ENCODE peak calls at places on chromosomes 2 and 18, in five cellular contexts. H is stomach, Y is NB4, M is HCT116, P is esophagus muscularis mucosa. E is an unnamed sample.
A peak's percentile ranks its signal among the peaks of the same experiment; 100 is the strongest.

GRCh38 chr2:7450188-7451156 is 533.3 kb downstream of the RNF144A start:
- DNase-seq in H (no peak), Y (no peak), P (no peak), M (no peak), E (no peak)

GRCh38 chr2:58871469-58872142 is 630.5 kb upstream of the FANCL start:
- DNase-seq in P (no peak), H (no peak), Y (no peak), M (no peak), E (no peak)

GRCh38 chr2:36696533-36696932 is at the start of gene VIT:
- DNase-seq in Y (peak; percentile 64), P (peak; percentile 37), H (no peak), M (no peak), E (no peak)

GRCh38 chr2:3606370-3607124 is 11.6 kb downstream of the COLEC11 start:
- DNase-seq in H (peak; percentile 22), Y (no peak), M (no peak), P (peak; percentile 85), E (no peak)

GRCh38 chr2:239667431-239667985 is 266.7 kb upstream of the HDAC4 start:
- DNase-seq in Y (no peak), M (no peak), P (peak; percentile 89), H (no peak), E (no peak)

GRCh38 chr2:224041554-224041953 is 2.5 kb upstream of the SERPINE2 start:
- DNase-seq in P (no peak), Y (peak; percentile 23), H (no peak), M (no peak), E (no peak)

GRCh38 chr2:173854840-173855239 is 110.3 kb downstream of the SP3 start:
- DNase-seq in M (no peak), P (no peak), H (no peak), Y (peak; percentile 49), E (no peak)

GRCh38 chr18:72460210-72460680 is 83.9 kb downstream of the CBLN2 start:
- DNase-seq in P (no peak), H (no peak), M (no peak), Y (no peak), E (no peak)

GRCh38 chr18:57353940-57354461 is 1.6 kb downstream of the ST8SIA3 start:
- DNase-seq in P (no peak), M (no peak), H (no peak), Y (no peak), E (no peak)

GRCh38 chr2:210287301-210287700 is 27.7 kb downstream of the MYL1 start:
- DNase-seq in H (no peak), M (no peak), Y (no peak), P (no peak), E (no peak)

DNA sequence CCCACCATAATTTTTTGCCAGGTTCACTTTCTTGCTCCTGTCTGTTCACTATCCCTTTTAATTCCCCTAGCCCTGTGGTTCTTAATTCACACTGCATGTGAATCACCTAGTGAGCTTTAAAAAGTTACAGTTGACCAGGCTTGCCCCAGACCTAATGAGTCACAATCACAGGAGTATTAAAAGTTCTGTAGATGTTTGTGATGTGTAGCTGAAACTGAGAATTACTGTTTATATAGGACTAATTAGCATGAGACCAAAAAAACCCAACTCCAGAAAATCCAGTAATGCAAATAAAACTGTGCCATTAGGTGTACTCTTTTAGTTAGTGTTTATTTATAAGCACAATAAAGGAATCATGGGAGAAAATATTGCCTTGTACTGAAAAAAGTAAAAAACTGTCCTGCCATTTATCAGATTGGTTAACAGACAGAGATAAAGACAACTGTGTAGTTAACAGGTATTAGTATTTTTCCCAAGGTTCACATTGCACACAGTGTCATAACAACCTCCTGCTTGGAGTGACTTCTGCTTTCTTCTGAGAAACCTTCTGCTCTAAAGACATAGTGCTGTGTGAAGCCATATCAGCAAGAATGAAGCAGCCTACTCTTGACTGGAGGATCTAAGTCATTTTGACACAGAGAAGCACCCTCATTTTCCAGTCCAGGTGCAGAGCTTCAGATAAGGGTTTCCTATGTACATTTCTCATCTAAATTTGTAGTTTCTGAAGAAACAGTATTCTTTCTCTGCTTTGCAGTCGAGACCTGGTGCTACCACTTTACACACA is 39.0 kb downstream of the VAPA start:
- DNase-seq in P (no peak), Y (peak; percentile 44), M (no peak), H (no peak), E (no peak)
- TF ChIP-seq POLR2A in P (no peak), Y (no peak), M (no peak), H (no peak), E (no peak)

GRCh38 chr2:95074663-95075439 is 46.8 kb downstream of the MRPS5 start:
- DNase-seq in M (no peak), H (no peak), Y (no peak), P (peak; percentile 64), E (no peak)
- TF ChIP-seq POLR2A in M (no peak), H (no peak), Y (no peak), P (no peak), E (no peak)

GRCh38 chr2:60759654-60760053 is 3.6 kb downstream of the PAPOLG start:
- DNase-seq in P (no peak), M (no peak), Y (no peak), H (no peak), E (no peak)

GRCh38 chr2:60756097-60757087 is at the start of gene PAPOLG:
- DNase-seq in M (peak; percentile 76), H (peak; percentile 98), Y (peak; percentile 95), P (peak; percentile 98), E (peak; percentile 96)
- TF ChIP-seq POLR2A in M (peak; percentile 95), H (no peak), Y (peak; percentile 92), P (peak; percentile 19), E (peak; percentile 75)

GRCh38 chr18:75210274-75211001 is at the start of gene TSHZ1:
- DNase-seq in H (peak; percentile 51), M (peak; percentile 72), P (peak; percentile 90), Y (peak; percentile 90), E (no peak)
- TF ChIP-seq POLR2A in H (no peak), M (peak; percentile 55), P (no peak), Y (peak; percentile 41), E (peak; percentile 82)

DNA sequence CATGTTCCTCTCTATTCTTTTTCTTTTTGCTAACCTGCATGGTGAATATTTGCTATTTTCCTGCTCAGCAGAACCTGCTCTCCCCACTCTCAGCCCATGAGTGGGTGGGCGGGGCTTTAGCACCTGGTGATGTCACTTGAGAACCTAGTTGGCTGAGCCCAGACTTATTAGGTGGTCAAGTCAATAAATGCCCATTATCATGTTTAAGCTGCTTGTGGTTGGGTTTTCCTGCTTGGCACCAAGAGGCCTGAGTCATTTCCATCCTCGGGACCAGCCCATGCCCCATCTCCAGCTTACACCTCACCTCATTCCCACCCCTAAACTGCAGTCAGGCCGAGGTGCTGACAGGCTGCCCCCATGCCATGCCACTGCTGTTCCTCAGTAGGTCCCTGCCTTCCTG is 226.6 kb downstream of the ANKRD30B start:
- DNase-seq in H (no peak), M (no peak), Y (no peak), P (peak; percentile 39), E (no peak)
- TF ChIP-seq POLR2A in H (no peak), M (no peak), Y (no peak), P (no peak), E (no peak)

GRCh38 chr18:22980394-22980793 is 47.3 kb downstream of the RBBP8 start:
- DNase-seq in H (no peak), M (no peak), P (no peak), Y (no peak), E (no peak)
- TF ChIP-seq POLR2A in H (no peak), M (no peak), P (no peak), Y (no peak), E (no peak)

DNA sequence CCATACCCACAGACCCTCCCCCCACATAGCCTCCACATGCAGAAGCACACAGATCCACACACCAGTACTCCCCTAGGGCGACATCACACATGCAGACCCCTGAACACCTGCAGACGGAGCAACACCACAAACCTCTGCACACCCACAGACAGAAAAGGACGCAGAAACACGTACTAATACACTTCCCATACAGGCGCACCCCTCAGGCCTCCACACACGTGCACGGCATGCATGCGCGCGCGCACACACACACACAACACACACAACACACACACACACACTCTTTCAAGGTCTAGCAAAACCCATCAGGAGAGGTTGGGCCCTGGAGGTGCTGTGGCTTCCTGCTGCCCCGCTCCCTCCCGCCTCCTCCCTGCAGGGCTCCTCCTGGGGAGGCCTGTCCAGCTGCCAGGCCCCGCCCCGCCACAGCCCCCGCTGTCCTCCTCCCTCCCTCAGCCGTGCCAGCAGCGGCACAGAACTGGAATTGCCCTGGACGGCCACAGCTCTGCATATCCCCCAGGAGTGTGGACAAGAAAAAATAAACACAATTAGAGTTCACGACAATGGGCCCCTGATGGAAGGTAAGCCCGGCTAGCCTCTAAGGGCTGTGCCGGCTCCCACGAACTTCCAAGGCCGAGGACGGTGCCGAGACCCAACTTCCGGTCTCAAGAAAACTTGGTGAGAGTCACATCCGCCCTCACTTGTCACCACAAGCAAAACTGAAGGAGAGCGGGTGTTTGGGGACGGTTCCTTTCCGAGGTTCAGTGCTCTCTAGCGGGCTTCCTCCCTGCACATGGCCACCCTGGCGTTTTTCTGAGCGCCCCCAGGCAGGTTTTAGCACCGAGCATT is 6.8 kb downstream of the ZFP36L2 start:
- DNase-seq in P (peak; percentile 98), Y (peak; percentile 98), H (peak; percentile 92), M (peak; percentile 75), E (peak; percentile 67)
- TF ChIP-seq POLR2A in P (no peak), Y (peak; percentile 74), H (no peak), M (peak; percentile 46), E (peak; percentile 61)